ENCODE peak calls at places on chromosomes 5 and 9, in six cellular contexts. One of them, this sample, is unnamed.
A peak's percentile ranks its signal among the peaks of the same experiment; 100 is the strongest.

GRCh38 chr5:127805448-127805847 is 102.3 kb downstream of the CCDC192 start:
- DNase-seq in hypothalamus: no peak
- DNase-seq in stimulated activated CD4-positive, alpha-beta T cell treated with anti-CD3 and anti-CD28 coated beads, Interleukin-1b, Interleukin-23, amount 100 ng/mL, for 1 hour: no peak
- DNase-seq in GM10248: no peak
- DNase-seq in mammary epithelial cell: no peak
- DNase-seq in HEK293T: no peak
- DNase-seq in this sample: no peak

GRCh38 chr9:136171009-136171800 is 33.7 kb downstream of the LHX3 start:
- DNase-seq in hypothalamus: no peak
- DNase-seq in stimulated activated CD4-positive, alpha-beta T cell treated with anti-CD3 and anti-CD28 coated beads, Interleukin-1b, Interleukin-23, amount 100 ng/mL, for 1 hour: no peak
- DNase-seq in GM10248: no peak
- DNase-seq in mammary epithelial cell: no peak
- DNase-seq in HEK293T: peak; percentile 45
- DNase-seq in this sample: no peak

GRCh38 chr5:149450199-149450598 is 71.1 kb upstream of the IL17B start:
- DNase-seq in hypothalamus: no peak
- DNase-seq in stimulated activated CD4-positive, alpha-beta T cell treated with anti-CD3 and anti-CD28 coated beads, Interleukin-1b, Interleukin-23, amount 100 ng/mL, for 1 hour: no peak
- DNase-seq in GM10248: no peak
- DNase-seq in mammary epithelial cell: no peak
- DNase-seq in HEK293T: no peak
- DNase-seq in this sample: peak; percentile 51

GRCh38 chr9:133994359-133995011 is 2.4 kb upstream of the VAV2 start:
- DNase-seq in hypothalamus: peak; percentile 46
- DNase-seq in stimulated activated CD4-positive, alpha-beta T cell treated with anti-CD3 and anti-CD28 coated beads, Interleukin-1b, Interleukin-23, amount 100 ng/mL, for 1 hour: peak; percentile 76
- DNase-seq in GM10248: peak; percentile 87
- DNase-seq in mammary epithelial cell: peak; percentile 50
- DNase-seq in HEK293T: peak; percentile 86
- DNase-seq in this sample: peak; percentile 87

GRCh38 chr5:88236866-88237642 is 31.6 kb downstream of the TMEM161B start:
- DNase-seq in hypothalamus: no peak
- DNase-seq in stimulated activated CD4-positive, alpha-beta T cell treated with anti-CD3 and anti-CD28 coated beads, Interleukin-1b, Interleukin-23, amount 100 ng/mL, for 1 hour: no peak
- DNase-seq in GM10248: no peak
- DNase-seq in mammary epithelial cell: peak; percentile 19
- DNase-seq in HEK293T: no peak
- DNase-seq in this sample: no peak

GRCh38 chr5:116600876-116601275 is 26.3 kb upstream of the SEMA6A start:
- DNase-seq in hypothalamus: no peak
- DNase-seq in stimulated activated CD4-positive, alpha-beta T cell treated with anti-CD3 and anti-CD28 coated beads, Interleukin-1b, Interleukin-23, amount 100 ng/mL, for 1 hour: no peak
- DNase-seq in GM10248: no peak
- DNase-seq in mammary epithelial cell: peak; percentile 28
- DNase-seq in HEK293T: no peak
- DNase-seq in this sample: no peak

GRCh38 chr5:132283423-132284043 is 10.7 kb upstream of the SLC22A4 start:
- DNase-seq in hypothalamus: no peak
- DNase-seq in stimulated activated CD4-positive, alpha-beta T cell treated with anti-CD3 and anti-CD28 coated beads, Interleukin-1b, Interleukin-23, amount 100 ng/mL, for 1 hour: no peak
- DNase-seq in GM10248: no peak
- DNase-seq in mammary epithelial cell: peak; percentile 48
- DNase-seq in HEK293T: peak; percentile 59
- DNase-seq in this sample: no peak

GRCh38 chr9:134781895-134782294 is 98.7 kb upstream of the FCN2 start:
- DNase-seq in hypothalamus: no peak
- DNase-seq in stimulated activated CD4-positive, alpha-beta T cell treated with anti-CD3 and anti-CD28 coated beads, Interleukin-1b, Interleukin-23, amount 100 ng/mL, for 1 hour: no peak
- DNase-seq in GM10248: peak; percentile 53
- DNase-seq in mammary epithelial cell: no peak
- DNase-seq in HEK293T: peak; percentile 20
- DNase-seq in this sample: no peak

GRCh38 chr5:33827885-33828284 is 63.9 kb downstream of the ADAMTS12 start:
- DNase-seq in hypothalamus: no peak
- DNase-seq in stimulated activated CD4-positive, alpha-beta T cell treated with anti-CD3 and anti-CD28 coated beads, Interleukin-1b, Interleukin-23, amount 100 ng/mL, for 1 hour: no peak
- DNase-seq in GM10248: no peak
- DNase-seq in mammary epithelial cell: no peak
- DNase-seq in HEK293T: no peak
- DNase-seq in this sample: no peak

GRCh38 chr5:129395247-129395646 is 64.9 kb upstream of the ADAMTS19 start:
- DNase-seq in hypothalamus: no peak
- DNase-seq in stimulated activated CD4-positive, alpha-beta T cell treated with anti-CD3 and anti-CD28 coated beads, Interleukin-1b, Interleukin-23, amount 100 ng/mL, for 1 hour: no peak
- DNase-seq in GM10248: no peak
- DNase-seq in mammary epithelial cell: no peak
- DNase-seq in HEK293T: no peak
- DNase-seq in this sample: no peak

GRCh38 chr9:81032831-81033230 is 656.5 kb downstream of the TLE1 start:
- DNase-seq in hypothalamus: no peak
- DNase-seq in stimulated activated CD4-positive, alpha-beta T cell treated with anti-CD3 and anti-CD28 coated beads, Interleukin-1b, Interleukin-23, amount 100 ng/mL, for 1 hour: no peak
- DNase-seq in GM10248: no peak
- DNase-seq in mammary epithelial cell: peak; percentile 16
- DNase-seq in HEK293T: no peak
- DNase-seq in this sample: no peak